ENCODE peak calls at places on chromosomes 11 and 22, in four cellular contexts. R is colonic mucosa, S is body of pancreas, G is HFFc6. P is an unnamed sample.

GRCh38 chr11:126764221-126764620 is 236.3 kb downstream of the KIRREL3 start:
- DNase-seq in S (no peak), R (no peak), G (no peak), P (peak; percentile 3)

GRCh38 chr11:10497371-10498021 is 42.4 kb downstream of the AMPD3 start:
- DNase-seq in S (no peak), R (peak; percentile 17), G (no peak), P (no peak)

GRCh38 chr22:20995329-20996030 is 6.4 kb downstream of the THAP7 start:
- DNase-seq in R (no peak), G (no peak), S (no peak), P (no peak)

GRCh38 chr11:76670475-76671235 is at the start of gene LRRC32:
- DNase-seq in S (peak; percentile 30), G (no peak), R (peak; percentile 67), P (peak; percentile 24)

GRCh38 chr11:44421090-44421675 is 111.2 kb upstream of the ALX4 start:
- DNase-seq in G (no peak), R (no peak), S (no peak), P (no peak)

GRCh38 chr11:96122601-96123044 is 198.7 kb upstream of the MTMR2 start:
- DNase-seq in R (no peak), G (peak; percentile 20), S (no peak), P (no peak)

GRCh38 chr11:12132790-12133145 is 22.4 kb downstream of the MICAL2 start:
- DNase-seq in S (no peak), R (no peak), G (no peak), P (no peak)

GRCh38 chr11:72781313-72782080 is 12.3 kb downstream of the STARD10 start:
- DNase-seq in G (no peak), R (peak; percentile 74), S (peak; percentile 60), P (peak; percentile 41)

GRCh38 chr22:33921576-33922181 is 1.4 kb upstream of the LARGE1 start:
- DNase-seq in S (peak; percentile 53), R (peak; percentile 72), G (peak; percentile 12), P (peak; percentile 42)

GRCh38 chr22:28333106-28333505 is 346.5 kb downstream of the TTC28 start:
- DNase-seq in R (no peak), G (no peak), S (no peak), P (no peak)

GRCh38 chr11:133842053-133842452 is 3.3 kb downstream of the SPATA19 start:
- DNase-seq in G (no peak), R (no peak), S (no peak), P (no peak)

GRCh38 chr22:49897015-49897684 is 21.1 kb downstream of the ALG12 start:
- DNase-seq in G (no peak), R (no peak), S (no peak), P (no peak)

GRCh38 chr11:67440229-67441081 is 2.8 kb downstream of the CORO1B start:
- DNase-seq in S (no peak), R (no peak), G (no peak), P (no peak)

GRCh38 chr11:67438121-67438902 is 830 bp upstream of the PTPRCAP start:
- DNase-seq in R (no peak), G (no peak), S (no peak), P (no peak)

GRCh38 chr11:67441082-67441683 is 2.1 kb downstream of the CORO1B start:
- DNase-seq in R (no peak), S (no peak), G (no peak), P (no peak)

GRCh38 chr11:67441731-67442401 is 1.4 kb downstream of the CORO1B start:
- DNase-seq in R (no peak), S (no peak), G (no peak), P (no peak)

DNA sequence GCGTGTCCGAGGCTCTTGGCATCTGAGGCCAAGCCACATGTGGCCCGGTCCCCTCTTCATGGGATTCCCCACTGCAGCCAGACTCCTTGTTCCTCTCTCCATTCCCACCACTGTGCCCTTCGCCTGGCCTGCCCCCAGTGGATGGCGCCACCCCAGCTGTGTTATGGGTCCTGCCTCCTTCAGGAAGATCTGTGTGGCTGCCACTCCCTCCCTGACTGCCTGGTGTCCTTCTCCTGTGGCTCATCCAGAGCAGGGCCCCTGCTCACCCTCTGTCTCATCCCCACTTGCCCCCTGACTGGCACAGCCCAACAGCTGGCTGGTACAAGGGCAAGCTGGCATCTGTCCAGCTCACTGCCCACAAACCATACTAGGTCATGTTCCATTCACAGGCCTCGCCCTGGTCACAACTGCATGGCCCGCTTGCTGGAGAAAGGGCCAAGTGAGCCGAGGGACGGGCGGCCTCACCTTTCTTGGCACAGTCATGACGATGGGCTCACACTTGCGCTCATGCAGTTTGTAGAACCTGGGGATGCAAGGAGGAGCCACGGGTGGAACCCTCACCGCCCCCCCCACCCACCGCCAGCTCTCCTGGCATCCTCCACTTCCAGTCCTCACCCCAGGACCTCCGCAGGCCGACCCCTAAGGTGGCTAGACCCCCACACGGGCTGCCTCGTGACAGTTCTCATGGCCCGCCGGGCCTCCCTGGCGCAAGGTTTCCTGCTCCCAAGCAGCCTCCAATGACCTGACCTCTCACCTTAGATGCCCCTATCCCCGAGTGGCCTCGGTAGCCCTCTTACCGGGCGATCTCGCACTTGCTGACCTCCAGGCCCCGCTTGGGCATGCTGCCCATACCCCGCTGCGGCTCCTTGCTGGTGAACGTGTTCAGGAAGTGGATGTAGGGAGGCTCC is 2.1 kb upstream of the PTPRCAP start:
- DNase-seq in R (peak; percentile 61), G (peak; percentile 16), S (peak; percentile 49), P (peak; percentile 45)
- TF ChIP-seq CTCF in R (no peak), G (peak; percentile 63), S (no peak), P (no peak)

DNA sequence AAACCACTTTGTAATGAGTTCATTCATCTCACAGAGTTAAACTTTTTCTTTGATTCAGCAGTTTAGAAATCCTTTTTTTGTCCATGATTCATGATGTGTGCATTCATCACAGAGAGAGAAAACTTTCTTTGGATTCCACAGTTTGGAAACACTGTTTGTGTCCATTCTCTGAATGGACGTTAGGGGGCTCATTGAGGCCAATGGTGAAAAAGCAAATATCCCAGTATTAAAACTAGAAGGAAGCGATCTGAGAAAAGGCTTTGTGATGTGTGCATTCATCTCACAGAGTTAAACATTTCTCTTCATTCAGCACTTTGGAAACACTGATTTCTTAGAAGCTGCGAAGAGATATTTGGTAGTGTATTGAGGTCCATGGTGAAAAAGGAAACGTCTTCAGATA is 155.6 kb upstream of the TRIM48 start:
- DNase-seq in G (no peak), R (no peak), S (no peak), P (no peak)
- TF ChIP-seq CTCF in G (peak; percentile 25), R (no peak), S (no peak), P (no peak)

DNA sequence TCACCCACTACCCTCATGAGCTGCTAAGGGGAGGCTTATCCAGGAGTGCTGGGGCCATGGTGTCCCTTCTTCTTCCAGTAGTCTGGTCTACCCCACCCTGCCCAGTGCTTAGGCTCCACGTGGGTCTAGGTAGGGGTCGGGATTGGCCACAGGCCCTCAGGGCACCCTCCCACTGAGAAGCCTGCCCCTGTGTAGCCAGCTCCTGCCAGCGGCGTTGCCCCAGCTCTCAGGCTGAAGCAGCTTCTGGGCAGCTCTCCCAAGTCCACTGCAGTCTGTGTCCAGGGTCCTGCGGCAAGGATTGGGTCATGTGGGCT is 24.0 kb upstream of the RIC3 start:
- DNase-seq in R (no peak), G (no peak), S (no peak), P (no peak)
- TF ChIP-seq CTCF in R (no peak), G (peak; percentile 8), S (no peak), P (no peak)

GRCh38 chr22:46213052-46213451 is 37.0 kb downstream of the CDPF1 start:
- DNase-seq in R (no peak), S (no peak), G (no peak), P (no peak)
- TF ChIP-seq CTCF in R (no peak), S (no peak), G (no peak), P (no peak)